ENCODE peak calls at places on chromosomes 12 and 14, in seven cellular contexts. One of them, this sample, is unnamed.

GRCh38 chr12:122064780-122065588 is 13.6 kb upstream of the MLXIP start:
- DNase-seq in mucosa of descending colon: no peak
- DNase-seq in iPS DF 6.9: no peak
- DNase-seq in A673: peak
- DNase-seq in CD8-positive, alpha-beta memory T cell: no peak
- DNase-seq in left ventricle myocardium inferior: peak
- DNase-seq in Caco-2: peak
- DNase-seq in this sample: peak

GRCh38 chr12:74349925-74350324 is 187.7 kb upstream of the ATXN7L3B start:
- DNase-seq in mucosa of descending colon: no peak
- DNase-seq in iPS DF 6.9: no peak
- DNase-seq in A673: peak
- DNase-seq in CD8-positive, alpha-beta memory T cell: no peak
- DNase-seq in left ventricle myocardium inferior: no peak
- DNase-seq in Caco-2: no peak
- DNase-seq in this sample: no peak

GRCh38 chr12:125140239-125140917 is 75.1 kb downstream of the AACS start:
- DNase-seq in mucosa of descending colon: no peak
- DNase-seq in iPS DF 6.9: no peak
- DNase-seq in A673: no peak
- DNase-seq in CD8-positive, alpha-beta memory T cell: no peak
- DNase-seq in left ventricle myocardium inferior: no peak
- DNase-seq in Caco-2: no peak
- DNase-seq in this sample: no peak

GRCh38 chr12:64171715-64172114 is 50.4 kb downstream of the KICS2 start:
- DNase-seq in mucosa of descending colon: no peak
- DNase-seq in iPS DF 6.9: no peak
- DNase-seq in A673: peak
- DNase-seq in CD8-positive, alpha-beta memory T cell: no peak
- DNase-seq in left ventricle myocardium inferior: no peak
- DNase-seq in Caco-2: no peak
- DNase-seq in this sample: no peak

GRCh38 chr14:38808734-38809455 is 294.1 kb downstream of the SEC23A start:
- DNase-seq in mucosa of descending colon: peak
- DNase-seq in iPS DF 6.9: no peak
- DNase-seq in A673: peak
- DNase-seq in CD8-positive, alpha-beta memory T cell: no peak
- DNase-seq in left ventricle myocardium inferior: no peak
- DNase-seq in Caco-2: peak
- DNase-seq in this sample: peak

GRCh38 chr12:12350868-12351463 is 924 bp upstream of the MANSC1 start:
- DNase-seq in mucosa of descending colon: no peak
- DNase-seq in iPS DF 6.9: no peak
- DNase-seq in A673: no peak
- DNase-seq in CD8-positive, alpha-beta memory T cell: no peak
- DNase-seq in left ventricle myocardium inferior: no peak
- DNase-seq in Caco-2: peak
- DNase-seq in this sample: no peak

GRCh38 chr12:48078901-48079300 is 27.0 kb downstream of the SENP1 start:
- DNase-seq in mucosa of descending colon: no peak
- DNase-seq in iPS DF 6.9: no peak
- DNase-seq in A673: no peak
- DNase-seq in CD8-positive, alpha-beta memory T cell: no peak
- DNase-seq in left ventricle myocardium inferior: no peak
- DNase-seq in Caco-2: no peak
- DNase-seq in this sample: no peak

GRCh38 chr14:76089151-76089550 is 62.6 kb upstream of the GPATCH2L start:
- DNase-seq in mucosa of descending colon: no peak
- DNase-seq in iPS DF 6.9: no peak
- DNase-seq in A673: no peak
- DNase-seq in CD8-positive, alpha-beta memory T cell: no peak
- DNase-seq in left ventricle myocardium inferior: peak
- DNase-seq in Caco-2: no peak
- DNase-seq in this sample: no peak

GRCh38 chr12:87836190-87836589 is 193.0 kb downstream of the C12orf50 start:
- DNase-seq in mucosa of descending colon: no peak
- DNase-seq in iPS DF 6.9: no peak
- DNase-seq in A673: peak
- DNase-seq in CD8-positive, alpha-beta memory T cell: no peak
- DNase-seq in left ventricle myocardium inferior: no peak
- DNase-seq in Caco-2: no peak
- DNase-seq in this sample: no peak

GRCh38 chr12:110073049-110073831 is 24.9 kb upstream of the C12orf76 start:
- DNase-seq in mucosa of descending colon: peak
- DNase-seq in iPS DF 6.9: no peak
- DNase-seq in A673: peak
- DNase-seq in CD8-positive, alpha-beta memory T cell: no peak
- DNase-seq in left ventricle myocardium inferior: peak
- DNase-seq in Caco-2: no peak
- DNase-seq in this sample: peak

GRCh38 chr14:36462890-36463289 is 57.1 kb downstream of the NKX2-1 start:
- DNase-seq in mucosa of descending colon: no peak
- DNase-seq in iPS DF 6.9: no peak
- DNase-seq in A673: no peak
- DNase-seq in CD8-positive, alpha-beta memory T cell: no peak
- DNase-seq in left ventricle myocardium inferior: no peak
- DNase-seq in Caco-2: no peak
- DNase-seq in this sample: no peak

GRCh38 chr14:51805541-51805940 is 54.9 kb upstream of the GNG2 start:
- DNase-seq in mucosa of descending colon: no peak
- DNase-seq in iPS DF 6.9: no peak
- DNase-seq in A673: peak
- DNase-seq in CD8-positive, alpha-beta memory T cell: no peak
- DNase-seq in left ventricle myocardium inferior: no peak
- DNase-seq in Caco-2: no peak
- DNase-seq in this sample: no peak

GRCh38 chr14:22549981-22550670 is 38.9 kb downstream of the DAD1 start:
- DNase-seq in mucosa of descending colon: no peak
- DNase-seq in iPS DF 6.9: no peak
- DNase-seq in A673: peak
- DNase-seq in CD8-positive, alpha-beta memory T cell: peak
- DNase-seq in left ventricle myocardium inferior: no peak
- DNase-seq in Caco-2: no peak
- DNase-seq in this sample: no peak

GRCh38 chr12:83827860-83828259 is 1084.7 kb downstream of the SLC6A15 start:
- DNase-seq in mucosa of descending colon: no peak
- DNase-seq in iPS DF 6.9: peak
- DNase-seq in A673: peak
- DNase-seq in CD8-positive, alpha-beta memory T cell: no peak
- DNase-seq in left ventricle myocardium inferior: no peak
- DNase-seq in Caco-2: no peak
- DNase-seq in this sample: no peak

GRCh38 chr12:69508581-69508980 is 38.4 kb downstream of the FRS2 start:
- DNase-seq in mucosa of descending colon: no peak
- DNase-seq in iPS DF 6.9: no peak
- DNase-seq in A673: no peak
- DNase-seq in CD8-positive, alpha-beta memory T cell: no peak
- DNase-seq in left ventricle myocardium inferior: no peak
- DNase-seq in Caco-2: no peak
- DNase-seq in this sample: no peak

GRCh38 chr12:121575952-121576615 is 4.7 kb downstream of the KDM2B start:
- DNase-seq in mucosa of descending colon: no peak
- DNase-seq in iPS DF 6.9: no peak
- DNase-seq in A673: no peak
- DNase-seq in CD8-positive, alpha-beta memory T cell: no peak
- DNase-seq in left ventricle myocardium inferior: no peak
- DNase-seq in Caco-2: no peak
- DNase-seq in this sample: no peak

GRCh38 chr12:105057174-105057573 is 27.1 kb downstream of the ALDH1L2 start:
- DNase-seq in mucosa of descending colon: no peak
- DNase-seq in iPS DF 6.9: no peak
- DNase-seq in A673: no peak
- DNase-seq in CD8-positive, alpha-beta memory T cell: no peak
- DNase-seq in left ventricle myocardium inferior: no peak
- DNase-seq in Caco-2: no peak
- DNase-seq in this sample: no peak

DNA sequence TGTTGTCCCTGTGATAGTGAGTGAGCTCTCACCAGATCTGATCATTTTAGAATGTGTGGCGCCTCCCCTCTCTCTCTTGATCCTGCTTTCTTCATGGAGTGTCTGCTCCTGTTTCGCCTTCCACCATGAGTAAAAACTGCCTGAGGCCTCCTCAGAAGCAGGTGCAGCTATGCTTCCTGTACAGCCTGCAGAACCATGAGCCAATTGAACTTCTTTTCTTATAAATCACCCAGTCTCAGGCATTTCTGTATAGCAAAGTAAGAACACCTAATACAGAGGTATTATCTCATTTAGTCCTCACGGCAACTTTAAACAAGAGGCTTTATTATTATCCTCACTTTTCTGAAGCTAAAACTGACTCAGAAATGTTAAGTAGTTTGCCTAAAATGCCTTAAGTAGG is 81.3 kb upstream of the BTG1 start:
- DNase-seq in mucosa of descending colon: no peak
- DNase-seq in iPS DF 6.9: no peak
- DNase-seq in A673: no peak
- DNase-seq in CD8-positive, alpha-beta memory T cell: no peak
- DNase-seq in left ventricle myocardium inferior: no peak
- DNase-seq in Caco-2: no peak
- DNase-seq in this sample: no peak
- H3K4me3 ChIP-seq in mucosa of descending colon: no peak
- H3K4me3 ChIP-seq in iPS DF 6.9: no peak
- H3K4me3 ChIP-seq in A673: no peak
- H3K4me3 ChIP-seq in CD8-positive, alpha-beta memory T cell: no peak
- H3K4me3 ChIP-seq in left ventricle myocardium inferior: no peak
- H3K4me3 ChIP-seq in Caco-2: no peak
- H3K4me3 ChIP-seq in this sample: no peak

DNA sequence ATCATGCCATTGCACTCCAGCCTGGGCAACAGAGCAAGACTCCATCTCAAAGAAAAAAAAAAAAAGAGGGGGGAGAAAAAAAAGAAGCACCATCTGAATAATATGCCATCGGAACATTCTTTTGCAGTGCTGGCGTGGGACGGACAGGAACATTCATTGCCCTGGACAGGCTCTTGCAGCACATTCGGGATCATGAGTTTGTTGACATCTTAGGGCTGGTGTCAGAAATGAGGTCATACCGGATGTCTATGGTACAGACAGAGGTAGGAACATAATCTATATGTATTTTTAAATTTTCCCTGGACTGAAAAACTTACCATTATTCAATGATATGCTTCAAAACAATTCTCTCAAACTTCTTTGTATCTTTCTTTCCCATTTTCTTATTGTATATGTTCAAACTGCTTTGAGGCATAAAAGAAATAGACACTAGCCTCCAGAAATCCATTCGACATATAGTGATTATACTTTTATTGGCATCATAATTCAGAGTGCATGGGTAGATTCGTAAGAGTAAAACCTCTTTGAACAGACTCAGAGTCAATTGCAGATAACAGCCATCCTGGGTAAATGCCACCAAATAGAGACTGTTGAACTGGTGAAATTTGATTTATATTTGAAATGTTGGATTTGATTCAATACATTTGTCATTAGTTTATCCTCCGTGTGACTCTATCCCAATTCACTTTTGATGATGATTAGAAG is 199.7 kb downstream of the EPS8 start:
- DNase-seq in mucosa of descending colon: no peak
- DNase-seq in iPS DF 6.9: no peak
- DNase-seq in A673: no peak
- DNase-seq in CD8-positive, alpha-beta memory T cell: no peak
- DNase-seq in left ventricle myocardium inferior: no peak
- DNase-seq in Caco-2: no peak
- DNase-seq in this sample: no peak
- H3K4me3 ChIP-seq in mucosa of descending colon: no peak
- H3K4me3 ChIP-seq in iPS DF 6.9: no peak
- H3K4me3 ChIP-seq in A673: peak
- H3K4me3 ChIP-seq in CD8-positive, alpha-beta memory T cell: no peak
- H3K4me3 ChIP-seq in left ventricle myocardium inferior: no peak
- H3K4me3 ChIP-seq in Caco-2: no peak
- H3K4me3 ChIP-seq in this sample: no peak

DNA sequence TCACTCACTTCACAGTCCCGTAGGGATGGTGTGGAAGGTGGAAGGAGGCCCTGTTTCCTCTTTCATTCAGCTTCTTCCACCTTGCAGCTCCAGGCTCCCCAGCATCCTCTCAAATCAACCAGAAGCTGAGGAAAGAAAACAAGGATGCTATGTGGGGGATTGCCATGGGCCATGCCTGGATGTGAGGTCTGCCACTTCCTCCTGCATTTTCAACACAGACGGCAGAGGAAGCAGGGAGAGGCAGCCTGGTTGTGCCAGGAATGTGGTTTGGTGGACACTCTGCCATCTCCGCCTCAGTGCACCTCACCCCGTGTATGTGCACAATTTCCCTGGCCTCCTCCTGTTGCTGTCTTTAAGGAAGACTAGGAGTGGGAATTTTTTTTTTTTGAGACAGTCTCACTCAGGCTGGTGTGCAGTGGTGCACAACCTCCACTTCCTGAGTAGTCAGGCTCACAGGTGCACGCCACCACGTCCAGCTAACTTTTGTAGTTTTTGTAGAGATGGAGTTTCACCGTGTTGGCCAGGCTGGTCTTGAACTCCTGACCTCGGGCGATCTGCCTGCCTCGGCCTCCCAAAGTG is 99.2 kb downstream of the SLC15A4 start:
- DNase-seq in mucosa of descending colon: no peak
- DNase-seq in iPS DF 6.9: no peak
- DNase-seq in A673: no peak
- DNase-seq in CD8-positive, alpha-beta memory T cell: no peak
- DNase-seq in left ventricle myocardium inferior: no peak
- DNase-seq in Caco-2: no peak
- DNase-seq in this sample: no peak
- H3K4me3 ChIP-seq in mucosa of descending colon: no peak
- H3K4me3 ChIP-seq in iPS DF 6.9: no peak
- H3K4me3 ChIP-seq in A673: no peak
- H3K4me3 ChIP-seq in CD8-positive, alpha-beta memory T cell: no peak
- H3K4me3 ChIP-seq in left ventricle myocardium inferior: no peak
- H3K4me3 ChIP-seq in Caco-2: no peak
- H3K4me3 ChIP-seq in this sample: no peak

GRCh38 chr14:61598980-61599379 is 96.3 kb upstream of the HIF1A start:
- DNase-seq in mucosa of descending colon: no peak
- DNase-seq in iPS DF 6.9: no peak
- DNase-seq in A673: no peak
- DNase-seq in CD8-positive, alpha-beta memory T cell: peak
- DNase-seq in left ventricle myocardium inferior: no peak
- DNase-seq in Caco-2: no peak
- DNase-seq in this sample: no peak

GRCh38 chr14:61603736-61604135 is 91.6 kb upstream of the HIF1A start:
- DNase-seq in mucosa of descending colon: no peak
- DNase-seq in iPS DF 6.9: no peak
- DNase-seq in A673: no peak
- DNase-seq in CD8-positive, alpha-beta memory T cell: no peak
- DNase-seq in left ventricle myocardium inferior: no peak
- DNase-seq in Caco-2: no peak
- DNase-seq in this sample: no peak

GRCh38 chr14:61599959-61600358 is 95.4 kb upstream of the HIF1A start:
- DNase-seq in mucosa of descending colon: no peak
- DNase-seq in iPS DF 6.9: no peak
- DNase-seq in A673: no peak
- DNase-seq in CD8-positive, alpha-beta memory T cell: no peak
- DNase-seq in left ventricle myocardium inferior: no peak
- DNase-seq in Caco-2: no peak
- DNase-seq in this sample: no peak

GRCh38 chr14:61601923-61602732 is 93.2 kb upstream of the HIF1A start:
- DNase-seq in mucosa of descending colon: no peak
- DNase-seq in iPS DF 6.9: no peak
- DNase-seq in A673: peak
- DNase-seq in CD8-positive, alpha-beta memory T cell: no peak
- DNase-seq in left ventricle myocardium inferior: no peak
- DNase-seq in Caco-2: no peak
- DNase-seq in this sample: no peak

DNA sequence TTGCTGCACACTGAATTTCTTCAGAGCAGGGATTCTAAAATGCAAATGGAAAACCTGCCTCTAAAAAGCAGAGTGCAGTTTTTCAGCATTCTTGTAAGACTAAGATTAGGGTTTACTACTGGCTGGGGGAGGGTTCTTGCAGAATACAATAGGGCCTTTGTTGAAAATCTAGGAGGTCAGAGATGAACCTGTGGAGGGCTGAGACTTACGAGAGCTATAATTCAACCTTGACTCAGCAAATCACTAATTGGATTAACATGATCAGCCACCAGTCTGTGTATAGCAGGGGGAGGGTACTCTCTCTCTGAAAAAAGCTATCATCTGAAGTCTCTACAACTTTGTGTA is 92.6 kb upstream of the HIF1A start:
- DNase-seq in mucosa of descending colon: no peak
- DNase-seq in iPS DF 6.9: no peak
- DNase-seq in A673: peak
- DNase-seq in CD8-positive, alpha-beta memory T cell: no peak
- DNase-seq in left ventricle myocardium inferior: no peak
- DNase-seq in Caco-2: peak
- DNase-seq in this sample: no peak
- H3K4me3 ChIP-seq in mucosa of descending colon: no peak
- H3K4me3 ChIP-seq in iPS DF 6.9: no peak
- H3K4me3 ChIP-seq in A673: peak
- H3K4me3 ChIP-seq in CD8-positive, alpha-beta memory T cell: no peak
- H3K4me3 ChIP-seq in left ventricle myocardium inferior: no peak
- H3K4me3 ChIP-seq in Caco-2: no peak
- H3K4me3 ChIP-seq in this sample: no peak